ENCODE peak calls at places on chromosome 4, in four cellular contexts. F is Caco-2, W is sigmoid colon, B is pancreas. O is an unnamed sample.

GRCh38 chr4:40626183-40626990 is 3.3 kb downstream of the RBM47 start:
- DNase-seq in F (no peak), W (no peak), B (no peak), O (no peak)

GRCh38 chr4:48139688-48140087 is 5.6 kb upstream of the TXK start:
- DNase-seq in F (no peak), W (no peak), B (no peak), O (no peak)

GRCh38 chr4:16206848-16207247 is 19.4 kb downstream of the TAPT1 start:
- DNase-seq in F (no peak), W (no peak), B (no peak), O (no peak)

GRCh38 chr4:26576171-26576829 is 7.6 kb upstream of the TBC1D19 start:
- DNase-seq in F (peak), W (no peak), B (no peak), O (no peak)

GRCh38 chr4:173805884-173806283 is 275.9 kb upstream of the HAND2 start:
- DNase-seq in F (no peak), W (peak), B (no peak), O (no peak)

GRCh38 chr4:78954048-78954666 is 14.9 kb upstream of the PAQR3 start:
- DNase-seq in F (peak), W (no peak), B (no peak), O (no peak)

GRCh38 chr4:122666527-122667245 is 45.8 kb upstream of the IL21 start:
- DNase-seq in F (no peak), W (no peak), B (no peak), O (no peak)

GRCh38 chr4:94486372-94486801 is 34.6 kb downstream of the PDLIM5 start:
- DNase-seq in F (no peak), W (no peak), B (no peak), O (no peak)

GRCh38 chr4:78634011-78634664 is 82.6 kb downstream of the ANXA3 start:
- DNase-seq in F (no peak), W (peak), B (no peak), O (peak)

GRCh38 chr4:126991965-126992364 is 640.8 kb upstream of the INTU start:
- DNase-seq in F (no peak), W (no peak), B (no peak), O (no peak)

GRCh38 chr4:44016582-44017421 is 431.8 kb downstream of the KCTD8 start:
- DNase-seq in F (no peak), W (no peak), B (no peak), O (no peak)

GRCh38 chr4:185424905-185425599 is 712 bp downstream of the UFSP2 start:
- DNase-seq in F (no peak), W (peak), B (no peak), O (no peak)

GRCh38 chr4:26074672-26075071 is 160.7 kb downstream of the SMIM20 start:
- DNase-seq in F (no peak), W (no peak), B (no peak), O (no peak)

GRCh38 chr4:157043131-157043530 is 32.8 kb upstream of the GLRB start:
- DNase-seq in F (peak), W (no peak), B (no peak), O (no peak)

GRCh38 chr4:138063581-138063980 is 178.6 kb downstream of the SLC7A11 start:
- DNase-seq in F (no peak), W (no peak), B (peak), O (no peak)

GRCh38 chr4:138062929-138063328 is 179.2 kb downstream of the SLC7A11 start:
- DNase-seq in F (no peak), W (no peak), B (no peak), O (no peak)
- TF ChIP-seq CTCF in F (no peak), W (no peak), B (no peak), O (no peak)

GRCh38 chr4:184382189-184382846 is 92.0 kb downstream of the IRF2 start:
- DNase-seq in F (no peak), W (no peak), B (no peak), O (no peak)
- H3K4me3 ChIP-seq in F (no peak), W (no peak), B (no peak), O (no peak)

GRCh38 chr4:80074651-80075050 is 1.6 kb upstream of the ANTXR2 start:
- DNase-seq in F (no peak), W (no peak), B (no peak), O (no peak)

GRCh38 chr4:80074059-80074458 is 1.0 kb upstream of the ANTXR2 start:
- DNase-seq in F (no peak), W (no peak), B (no peak), O (no peak)

GRCh38 chr4:80071643-80072606 is 1.1 kb downstream of the ANTXR2 start:
- DNase-seq in F (peak), W (peak), B (peak), O (peak)

GRCh38 chr4:80072607-80073361 is at the start of gene ANTXR2:
- DNase-seq in F (peak), W (peak), B (peak), O (peak)

DNA sequence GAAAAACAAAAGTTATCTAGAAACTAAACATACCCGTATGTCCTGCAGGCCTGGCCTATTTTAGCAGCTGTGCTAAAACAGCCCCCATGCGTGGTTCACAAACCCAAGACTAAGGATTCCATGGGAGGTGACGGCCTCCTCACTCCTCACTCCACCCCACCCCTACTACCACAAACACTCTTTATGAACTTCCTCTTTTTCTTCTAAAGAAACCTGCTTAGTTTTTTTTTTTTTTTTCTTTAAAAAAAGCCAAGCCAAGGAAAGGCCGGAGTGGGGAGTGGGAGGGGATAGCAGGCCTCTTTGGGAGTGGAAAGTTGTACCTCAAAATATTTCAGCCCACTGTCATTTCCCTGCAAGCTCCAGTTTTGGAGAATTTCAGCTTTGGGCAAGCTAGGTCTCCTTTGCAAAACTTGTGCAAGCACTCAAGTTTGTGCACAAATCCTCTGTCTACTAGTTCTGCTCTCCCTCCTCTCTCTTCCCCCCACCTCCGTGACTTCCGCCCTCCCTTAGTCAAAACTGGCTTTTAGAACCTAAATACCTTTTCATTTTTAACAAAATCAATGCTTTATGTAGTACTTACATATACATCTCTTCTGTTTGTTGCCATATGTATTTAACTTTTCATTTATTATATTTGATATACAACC is 456 bp upstream of the ANTXR2 start:
- DNase-seq in F (no peak), W (no peak), B (no peak), O (no peak)
- TF ChIP-seq CTCF in F (no peak), W (no peak), B (no peak), O (no peak)

DNA sequence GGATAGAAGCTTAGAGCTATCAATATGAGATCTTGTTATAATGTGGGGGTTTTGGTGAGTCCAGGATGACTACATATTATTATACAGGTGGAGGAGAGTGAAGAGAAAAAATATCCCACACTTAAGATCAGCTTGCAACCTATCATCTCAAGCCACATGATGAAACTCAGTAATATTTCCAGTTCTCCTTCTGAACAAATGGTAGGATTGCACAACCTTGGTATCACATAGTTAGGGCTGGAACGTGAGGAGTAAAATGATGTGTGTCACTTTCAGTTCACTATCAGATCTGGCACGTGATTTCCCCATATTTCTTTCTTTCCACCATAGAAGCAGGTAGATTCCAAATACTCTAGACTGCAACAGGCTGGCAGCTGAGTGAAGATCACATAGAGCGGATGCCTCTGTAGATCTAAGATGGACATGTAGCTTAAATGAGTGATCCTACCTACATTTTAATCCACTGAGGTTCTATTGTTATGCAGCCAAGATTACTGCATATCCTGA is 150.6 kb upstream of the ANKRD50 start:
- DNase-seq in F (no peak), W (no peak), B (no peak), O (no peak)
- H3K4me3 ChIP-seq in F (no peak), W (no peak), B (no peak), O (no peak)

GRCh38 chr4:54541426-54542118 is 116.2 kb upstream of the KIT start:
- DNase-seq in F (no peak), W (no peak), B (no peak), O (no peak)

GRCh38 chr4:54540931-54541330 is 116.8 kb upstream of the KIT start:
- DNase-seq in F (no peak), W (no peak), B (no peak), O (no peak)

GRCh38 chr4:54542540-54543041 is 115.2 kb upstream of the KIT start:
- DNase-seq in F (no peak), W (no peak), B (no peak), O (no peak)

GRCh38 chr4:54542119-54542438 is 115.7 kb upstream of the KIT start:
- DNase-seq in F (no peak), W (no peak), B (no peak), O (no peak)

DNA sequence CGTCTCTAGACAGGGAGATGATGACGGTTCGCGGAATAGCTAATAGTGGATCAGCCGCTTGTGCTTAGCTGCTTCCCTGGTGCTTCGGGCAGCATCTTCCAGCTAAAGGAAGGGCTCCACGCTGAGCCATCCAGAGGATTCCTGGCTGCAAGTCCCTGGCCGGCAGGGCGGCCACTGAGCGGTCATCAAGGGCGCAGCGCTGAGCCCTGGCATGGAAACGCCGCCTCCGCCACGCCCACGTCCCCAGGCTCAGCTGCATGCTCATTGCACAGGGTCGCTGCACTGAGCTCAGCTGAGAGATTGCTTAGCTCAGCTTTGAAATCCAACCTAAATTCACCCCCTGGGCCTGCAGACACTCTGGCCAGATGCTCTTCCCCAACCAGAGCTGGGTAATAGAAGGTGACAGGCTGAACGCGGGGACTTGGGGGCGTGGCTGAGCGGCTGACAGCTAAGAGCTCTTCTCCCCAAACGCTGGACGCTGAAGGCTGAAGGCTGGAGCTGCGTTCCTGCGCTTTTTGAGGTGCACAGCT is 118.2 kb upstream of the KIT start:
- DNase-seq in F (peak), W (no peak), B (peak), O (no peak)
- TF ChIP-seq CTCF in F (peak), W (no peak), B (no peak), O (no peak)

GRCh38 chr4:2755821-2756690 is at the start of gene TNIP2:
- DNase-seq in F (peak), W (peak), B (peak), O (peak)

GRCh38 chr4:2757426-2757825 is 1.3 kb upstream of the TNIP2 start:
- DNase-seq in F (no peak), W (no peak), B (no peak), O (no peak)

GRCh38 chr4:2754848-2755820 is 1.0 kb downstream of the TNIP2 start:
- DNase-seq in F (no peak), W (no peak), B (no peak), O (no peak)

GRCh38 chr4:2753444-2753843 is 2.7 kb downstream of the TNIP2 start:
- DNase-seq in F (no peak), W (no peak), B (no peak), O (no peak)

DNA sequence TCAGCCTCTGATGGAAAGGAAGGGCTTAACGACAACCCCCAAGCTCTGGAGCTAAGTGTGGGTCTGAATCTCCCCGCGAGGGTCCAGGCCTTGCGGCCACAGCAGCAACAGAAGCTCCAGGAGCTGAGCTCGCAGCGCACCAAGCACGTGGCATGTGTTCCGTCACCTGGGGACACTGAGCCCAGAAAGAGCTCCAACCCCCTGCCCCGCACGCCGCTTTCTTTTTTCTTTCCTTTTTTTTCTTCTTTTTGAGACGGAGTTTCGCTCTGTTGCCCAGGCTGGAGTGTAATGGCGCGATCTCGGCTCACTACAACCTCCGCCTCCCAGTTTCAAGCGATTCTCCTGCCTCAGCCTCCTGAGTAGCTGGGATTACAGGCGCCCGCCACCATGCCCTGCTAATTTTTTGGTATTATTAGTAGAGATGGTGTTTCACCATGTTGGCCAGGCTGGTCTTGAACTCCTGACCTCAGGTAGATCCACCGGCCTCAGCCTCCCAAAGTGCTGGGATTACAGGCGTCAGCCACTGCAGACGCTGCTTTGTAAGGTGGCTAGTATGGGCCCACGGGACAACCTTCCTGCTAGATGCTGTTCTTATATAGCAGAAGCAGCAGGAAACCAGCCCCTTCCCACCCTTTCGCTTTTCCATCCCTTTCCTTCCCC is 685 bp upstream of the TNIP2 start:
- DNase-seq in F (no peak), W (no peak), B (no peak), O (no peak)
- H3K4me3 ChIP-seq in F (peak), W (peak), B (no peak), O (peak)